ENCODE peak calls at places on chromosomes 3 and 15, in ten cellular contexts. One of them, this sample, is unnamed.

GRCh38 chr3:88090681-88091080 is 31.6 kb downstream of the ZNF654 start:
- DNase-seq in HCT116: no peak
- DNase-seq in effector CD4-positive, alpha-beta T cell: no peak
- DNase-seq in mucosa of descending colon: no peak
- DNase-seq in GM23338: no peak
- DNase-seq in activated naive CD4-positive, alpha-beta T cell treated with anti-CD3 and anti-CD28 coated beads, Interleukin-2, amount 50 U/mL, for 16 hours: no peak
- DNase-seq in T follicular helper cell: no peak
- DNase-seq in activated B cell treated with CpG ODN at 0.5 μM for 24 hours: no peak
- DNase-seq in natural killer cell: no peak
- DNase-seq in head of caudate nucleus: no peak
- DNase-seq in this sample: no peak

GRCh38 chr3:136957751-136958288 is at the start of gene IL20RB:
- DNase-seq in HCT116: peak; percentile 62
- DNase-seq in effector CD4-positive, alpha-beta T cell: no peak
- DNase-seq in mucosa of descending colon: no peak
- DNase-seq in GM23338: peak; percentile 60
- DNase-seq in activated naive CD4-positive, alpha-beta T cell treated with anti-CD3 and anti-CD28 coated beads, Interleukin-2, amount 50 U/mL, for 16 hours: no peak
- DNase-seq in T follicular helper cell: no peak
- DNase-seq in activated B cell treated with CpG ODN at 0.5 μM for 24 hours: no peak
- DNase-seq in natural killer cell: no peak
- DNase-seq in head of caudate nucleus: no peak
- DNase-seq in this sample: no peak

GRCh38 chr3:61724801-61725200 is 163.4 kb downstream of the PTPRG start:
- DNase-seq in HCT116: no peak
- DNase-seq in effector CD4-positive, alpha-beta T cell: no peak
- DNase-seq in mucosa of descending colon: no peak
- DNase-seq in GM23338: no peak
- DNase-seq in activated naive CD4-positive, alpha-beta T cell treated with anti-CD3 and anti-CD28 coated beads, Interleukin-2, amount 50 U/mL, for 16 hours: no peak
- DNase-seq in T follicular helper cell: no peak
- DNase-seq in activated B cell treated with CpG ODN at 0.5 μM for 24 hours: no peak
- DNase-seq in natural killer cell: no peak
- DNase-seq in head of caudate nucleus: no peak
- DNase-seq in this sample: no peak

GRCh38 chr3:171187706-171188290 is 161.3 kb upstream of the SLC2A2 start:
- DNase-seq in HCT116: no peak
- DNase-seq in effector CD4-positive, alpha-beta T cell: no peak
- DNase-seq in mucosa of descending colon: no peak
- DNase-seq in GM23338: peak; percentile 65
- DNase-seq in activated naive CD4-positive, alpha-beta T cell treated with anti-CD3 and anti-CD28 coated beads, Interleukin-2, amount 50 U/mL, for 16 hours: no peak
- DNase-seq in T follicular helper cell: no peak
- DNase-seq in activated B cell treated with CpG ODN at 0.5 μM for 24 hours: no peak
- DNase-seq in natural killer cell: no peak
- DNase-seq in head of caudate nucleus: no peak
- DNase-seq in this sample: no peak

GRCh38 chr3:156751461-156752025 is 74.6 kb upstream of the LEKR1 start:
- DNase-seq in HCT116: no peak
- DNase-seq in effector CD4-positive, alpha-beta T cell: no peak
- DNase-seq in mucosa of descending colon: no peak
- DNase-seq in GM23338: peak; percentile 87
- DNase-seq in activated naive CD4-positive, alpha-beta T cell treated with anti-CD3 and anti-CD28 coated beads, Interleukin-2, amount 50 U/mL, for 16 hours: no peak
- DNase-seq in T follicular helper cell: no peak
- DNase-seq in activated B cell treated with CpG ODN at 0.5 μM for 24 hours: no peak
- DNase-seq in natural killer cell: no peak
- DNase-seq in head of caudate nucleus: no peak
- DNase-seq in this sample: no peak

GRCh38 chr3:139388961-139389551 is 391 bp downstream of the COPB2 start:
- DNase-seq in HCT116: no peak
- DNase-seq in effector CD4-positive, alpha-beta T cell: no peak
- DNase-seq in mucosa of descending colon: no peak
- DNase-seq in GM23338: peak; percentile 15
- DNase-seq in activated naive CD4-positive, alpha-beta T cell treated with anti-CD3 and anti-CD28 coated beads, Interleukin-2, amount 50 U/mL, for 16 hours: peak; percentile 26
- DNase-seq in T follicular helper cell: peak; percentile 2
- DNase-seq in activated B cell treated with CpG ODN at 0.5 μM for 24 hours: no peak
- DNase-seq in natural killer cell: no peak
- DNase-seq in head of caudate nucleus: no peak
- DNase-seq in this sample: no peak

GRCh38 chr15:88072598-88073385 is 183.7 kb downstream of the NTRK3 start:
- DNase-seq in HCT116: no peak
- DNase-seq in effector CD4-positive, alpha-beta T cell: no peak
- DNase-seq in mucosa of descending colon: no peak
- DNase-seq in GM23338: peak; percentile 74
- DNase-seq in activated naive CD4-positive, alpha-beta T cell treated with anti-CD3 and anti-CD28 coated beads, Interleukin-2, amount 50 U/mL, for 16 hours: no peak
- DNase-seq in T follicular helper cell: no peak
- DNase-seq in activated B cell treated with CpG ODN at 0.5 μM for 24 hours: no peak
- DNase-seq in natural killer cell: no peak
- DNase-seq in head of caudate nucleus: no peak
- DNase-seq in this sample: no peak

GRCh38 chr3:175951047-175951694 is 1092.0 kb downstream of the NAALADL2 start:
- DNase-seq in HCT116: no peak
- DNase-seq in effector CD4-positive, alpha-beta T cell: no peak
- DNase-seq in mucosa of descending colon: no peak
- DNase-seq in GM23338: no peak
- DNase-seq in activated naive CD4-positive, alpha-beta T cell treated with anti-CD3 and anti-CD28 coated beads, Interleukin-2, amount 50 U/mL, for 16 hours: no peak
- DNase-seq in T follicular helper cell: no peak
- DNase-seq in activated B cell treated with CpG ODN at 0.5 μM for 24 hours: no peak
- DNase-seq in natural killer cell: no peak
- DNase-seq in head of caudate nucleus: no peak
- DNase-seq in this sample: no peak

GRCh38 chr3:171329759-171330158 is 130.4 kb downstream of the TNIK start:
- DNase-seq in HCT116: no peak
- DNase-seq in effector CD4-positive, alpha-beta T cell: no peak
- DNase-seq in mucosa of descending colon: no peak
- DNase-seq in GM23338: no peak
- DNase-seq in activated naive CD4-positive, alpha-beta T cell treated with anti-CD3 and anti-CD28 coated beads, Interleukin-2, amount 50 U/mL, for 16 hours: no peak
- DNase-seq in T follicular helper cell: no peak
- DNase-seq in activated B cell treated with CpG ODN at 0.5 μM for 24 hours: no peak
- DNase-seq in natural killer cell: no peak
- DNase-seq in head of caudate nucleus: no peak
- DNase-seq in this sample: no peak

This sample was measured in pancreas.